ENCODE peak calls at places on chromosomes 16 and 17, in four cellular contexts. One of them, this sample, is unnamed.

GRCh38 chr16:3501783-3502400 is 1.1 kb downstream of the CLUAP1 start:
- DNase-seq in hepatocyte: no peak
- DNase-seq in CD8-positive, alpha-beta T cell: no peak
- DNase-seq in stomach: no peak
- DNase-seq in this sample: no peak

GRCh38 chr17:61188081-61188480 is 211.6 kb upstream of the TBX2 start:
- DNase-seq in hepatocyte: no peak
- DNase-seq in CD8-positive, alpha-beta T cell: no peak
- DNase-seq in stomach: no peak
- DNase-seq in this sample: no peak

GRCh38 chr17:35241520-35241919 is 1.4 kb upstream of the SLFN5 start:
- DNase-seq in hepatocyte: no peak
- DNase-seq in CD8-positive, alpha-beta T cell: peak; percentile 72
- DNase-seq in stomach: no peak
- DNase-seq in this sample: no peak

GRCh38 chr17:80839401-80839800 is 152.2 kb upstream of the CHMP6 start:
- DNase-seq in hepatocyte: no peak
- DNase-seq in CD8-positive, alpha-beta T cell: no peak
- DNase-seq in stomach: no peak
- DNase-seq in this sample: no peak

GRCh38 chr17:63696381-63696961 is 3.5 kb downstream of the LIMD2 start:
- DNase-seq in hepatocyte: no peak
- DNase-seq in CD8-positive, alpha-beta T cell: peak; percentile 79
- DNase-seq in stomach: peak; percentile 27
- DNase-seq in this sample: peak; percentile 57

GRCh38 chr17:82449136-82449882 is 1.2 kb downstream of the CYBC1 start:
- DNase-seq in hepatocyte: no peak
- DNase-seq in CD8-positive, alpha-beta T cell: peak; percentile 82
- DNase-seq in stomach: peak; percentile 54
- DNase-seq in this sample: peak; percentile 75

GRCh38 chr17:29133146-29133713 is 47.0 kb downstream of the MYO18A start:
- DNase-seq in hepatocyte: no peak
- DNase-seq in CD8-positive, alpha-beta T cell: no peak
- DNase-seq in stomach: no peak
- DNase-seq in this sample: no peak

GRCh38 chr17:75477493-75477862 is 21.0 kb downstream of the TMEM94 start:
- DNase-seq in hepatocyte: no peak
- DNase-seq in CD8-positive, alpha-beta T cell: no peak
- DNase-seq in stomach: no peak
- DNase-seq in this sample: no peak

GRCh38 chr17:17236295-17237025 is 508 bp downstream of the FLCN start:
- DNase-seq in hepatocyte: peak; percentile 52
- DNase-seq in CD8-positive, alpha-beta T cell: no peak
- DNase-seq in stomach: no peak
- DNase-seq in this sample: no peak

GRCh38 chr16:74577882-74578366 is 29.0 kb downstream of the GLG1 start:
- DNase-seq in hepatocyte: no peak
- DNase-seq in CD8-positive, alpha-beta T cell: no peak
- DNase-seq in stomach: no peak
- DNase-seq in this sample: no peak

GRCh38 chr16:66591018-66591417 is 11.8 kb downstream of the CMTM2 start:
- DNase-seq in hepatocyte: no peak
- DNase-seq in CD8-positive, alpha-beta T cell: no peak
- DNase-seq in stomach: no peak
- DNase-seq in this sample: no peak

GRCh38 chr16:9134739-9135138 is 43.3 kb downstream of the HAPSTR1 start:
- DNase-seq in hepatocyte: peak; percentile 68
- DNase-seq in CD8-positive, alpha-beta T cell: peak; percentile 76
- DNase-seq in stomach: peak; percentile 58
- DNase-seq in this sample: peak; percentile 50

DNA sequence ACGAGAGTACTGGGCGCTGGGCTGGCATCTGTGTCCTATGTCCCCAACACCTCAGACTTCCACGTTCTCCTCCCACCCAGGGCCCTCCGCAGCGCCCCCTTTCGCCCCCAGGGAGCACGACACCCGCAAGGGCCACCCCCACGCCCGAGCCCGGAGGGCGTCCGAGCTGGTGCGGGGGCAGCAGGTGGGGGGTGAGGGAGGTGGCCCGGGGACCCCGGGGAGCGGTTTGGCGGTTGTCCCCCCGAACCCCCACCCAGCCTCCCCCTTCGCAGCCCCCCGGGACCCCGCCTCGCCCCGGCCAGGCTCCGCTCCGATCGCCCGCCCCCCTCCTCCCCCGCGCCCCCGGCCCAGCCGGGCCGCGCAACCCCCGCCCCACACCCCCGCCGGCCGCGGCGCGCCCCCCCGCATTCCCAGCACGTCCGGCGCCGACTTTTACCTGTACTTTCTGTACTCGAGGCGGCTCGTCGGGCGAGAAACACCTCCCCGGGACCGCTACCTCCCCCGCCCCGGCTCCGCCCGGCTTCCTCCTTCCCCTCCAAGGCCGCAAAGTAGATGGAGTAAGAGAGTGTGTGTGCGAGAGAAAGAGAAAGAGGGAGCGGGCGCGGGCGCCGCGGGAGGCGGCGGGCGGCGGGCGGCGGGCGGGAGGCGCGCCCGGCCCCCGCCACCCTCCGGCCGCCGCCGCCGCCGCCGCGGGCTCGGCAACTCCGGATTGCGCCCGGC is 897 bp downstream of the CDYL2 start:
- DNase-seq in hepatocyte: peak; percentile 53
- DNase-seq in CD8-positive, alpha-beta T cell: peak; percentile 60
- DNase-seq in stomach: peak; percentile 45
- DNase-seq in this sample: no peak
- TF ChIP-seq CTCF in hepatocyte: peak; percentile 59
- TF ChIP-seq CTCF in CD8-positive, alpha-beta T cell: peak; percentile 43
- TF ChIP-seq CTCF in stomach: no peak
- TF ChIP-seq CTCF in this sample: peak; percentile 62

GRCh38 chr17:39236383-39236927 is 10.7 kb upstream of the STAC2 start:
- DNase-seq in hepatocyte: no peak
- DNase-seq in CD8-positive, alpha-beta T cell: no peak
- DNase-seq in stomach: no peak
- DNase-seq in this sample: no peak

GRCh38 chr17:39240631-39241030 is 14.9 kb upstream of the STAC2 start:
- DNase-seq in hepatocyte: no peak
- DNase-seq in CD8-positive, alpha-beta T cell: no peak
- DNase-seq in stomach: no peak
- DNase-seq in this sample: no peak

GRCh38 chr17:39236981-39237441 is 11.3 kb upstream of the STAC2 start:
- DNase-seq in hepatocyte: peak; percentile 7
- DNase-seq in CD8-positive, alpha-beta T cell: no peak
- DNase-seq in stomach: no peak
- DNase-seq in this sample: no peak

GRCh38 chr17:39237586-39237985 is 11.8 kb upstream of the STAC2 start:
- DNase-seq in hepatocyte: peak; percentile 5
- DNase-seq in CD8-positive, alpha-beta T cell: no peak
- DNase-seq in stomach: no peak
- DNase-seq in this sample: no peak

DNA sequence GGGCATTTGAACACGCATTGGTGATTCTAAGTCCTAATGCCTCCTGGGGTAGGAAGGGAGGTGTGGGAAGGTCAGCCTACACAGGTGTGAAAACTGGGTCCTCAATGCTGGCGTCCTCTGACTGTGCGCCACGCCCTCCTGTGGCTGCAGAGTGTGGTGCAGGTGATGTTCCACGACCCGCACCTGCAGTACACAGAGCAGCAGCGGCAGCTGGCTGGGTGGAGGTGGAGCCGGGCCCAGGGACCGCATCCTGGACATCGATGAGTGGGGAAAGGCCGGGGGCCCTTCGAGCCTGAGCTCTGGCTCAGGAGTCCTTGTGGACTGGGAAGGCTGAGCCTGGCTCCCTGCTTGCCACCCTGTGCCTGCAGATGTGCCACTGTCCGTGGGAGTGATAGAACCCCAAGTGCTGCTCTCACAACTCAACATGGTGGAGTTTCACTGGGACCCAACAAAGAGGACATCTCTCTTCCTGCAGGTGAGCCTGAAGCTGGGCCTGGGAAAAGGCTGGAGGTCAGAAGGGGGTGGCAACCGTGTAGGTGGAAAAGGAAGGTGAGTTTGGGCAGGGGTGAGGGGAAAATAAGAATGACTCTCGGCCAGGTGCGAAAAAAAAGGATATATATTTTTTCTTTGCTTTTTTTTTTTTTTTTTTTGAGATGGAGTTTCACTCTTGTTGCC is 14.0 kb upstream of the STAC2 start:
- DNase-seq in hepatocyte: peak; percentile 68
- DNase-seq in CD8-positive, alpha-beta T cell: peak; percentile 78
- DNase-seq in stomach: peak; percentile 78
- DNase-seq in this sample: peak; percentile 19
- H3K4me3 ChIP-seq in hepatocyte: no peak overlapping the region
- H3K4me3 ChIP-seq in CD8-positive, alpha-beta T cell: no peak overlapping the region
- H3K4me3 ChIP-seq in stomach: no peak overlapping the region
- H3K4me3 ChIP-seq in this sample: no peak overlapping the region

GRCh38 chr16:89522287-89522686 is 14.1 kb downstream of the SPG7 start:
- DNase-seq in hepatocyte: no peak
- DNase-seq in CD8-positive, alpha-beta T cell: no peak
- DNase-seq in stomach: no peak
- DNase-seq in this sample: no peak

GRCh38 chr16:89530401-89531381 is 22.5 kb downstream of the SPG7 start:
- DNase-seq in hepatocyte: no peak
- DNase-seq in CD8-positive, alpha-beta T cell: no peak
- DNase-seq in stomach: no peak
- DNase-seq in this sample: no peak

GRCh38 chr16:89523680-89524344 is 15.6 kb downstream of the SPG7 start:
- DNase-seq in hepatocyte: no peak
- DNase-seq in CD8-positive, alpha-beta T cell: no peak
- DNase-seq in stomach: no peak
- DNase-seq in this sample: no peak

GRCh38 chr16:89529097-89529496 is 20.9 kb downstream of the SPG7 start:
- DNase-seq in hepatocyte: no peak
- DNase-seq in CD8-positive, alpha-beta T cell: no peak
- DNase-seq in stomach: no peak
- DNase-seq in this sample: no peak

DNA sequence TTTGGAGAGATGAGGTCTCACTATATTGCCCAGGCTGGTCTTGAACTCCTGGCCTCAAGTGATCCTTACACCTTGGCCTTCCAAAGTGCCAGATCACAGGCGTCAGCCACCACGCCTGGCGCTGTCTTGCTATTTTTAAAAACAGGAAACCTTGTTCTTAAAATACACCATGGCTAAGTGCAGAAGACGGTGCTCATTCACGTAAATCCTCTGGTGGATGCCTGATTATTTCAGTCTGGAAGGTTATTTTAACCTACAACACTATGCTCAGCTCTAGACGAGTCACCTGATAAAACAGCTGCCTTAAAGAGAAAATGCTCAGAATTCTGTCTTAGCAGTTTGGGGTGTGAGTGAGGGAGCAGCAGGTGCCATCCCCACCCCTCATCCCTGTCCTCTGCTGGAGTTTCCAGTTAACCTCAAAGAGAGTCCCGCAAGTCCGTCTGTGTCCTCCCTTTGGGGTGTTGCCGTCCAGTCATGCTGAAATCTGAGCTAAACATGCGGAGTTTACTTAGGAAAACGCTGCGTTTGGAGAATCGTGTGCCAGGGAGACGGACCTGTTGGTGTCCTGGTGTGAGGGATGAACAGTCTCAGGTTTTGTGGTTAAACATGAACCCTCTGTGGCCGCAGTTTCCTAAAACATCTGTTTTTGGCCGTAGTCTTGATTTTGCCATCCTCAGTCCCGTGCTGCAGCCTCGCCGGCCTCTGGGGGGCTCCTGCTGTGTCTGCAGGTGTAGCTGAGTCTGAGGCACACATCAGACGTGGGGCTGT is 17.1 kb downstream of the SPG7 start:
- DNase-seq in hepatocyte: no peak
- DNase-seq in CD8-positive, alpha-beta T cell: no peak
- DNase-seq in stomach: no peak
- DNase-seq in this sample: no peak
- TF ChIP-seq CTCF in hepatocyte: no peak
- TF ChIP-seq CTCF in CD8-positive, alpha-beta T cell: no peak
- TF ChIP-seq CTCF in stomach: no peak
- TF ChIP-seq CTCF in this sample: peak; percentile 15

GRCh38 chr17:47883589-47884426 is 12.2 kb upstream of the SP2 start:
- DNase-seq in hepatocyte: peak; percentile 78
- DNase-seq in CD8-positive, alpha-beta T cell: no peak
- DNase-seq in stomach: no peak
- DNase-seq in this sample: no peak

GRCh38 chr17:47884427-47884740 is 11.7 kb upstream of the SP2 start:
- DNase-seq in hepatocyte: no peak
- DNase-seq in CD8-positive, alpha-beta T cell: no peak
- DNase-seq in stomach: no peak
- DNase-seq in this sample: no peak

GRCh38 chr17:47882247-47882646 is 13.8 kb upstream of the SP2 start:
- DNase-seq in hepatocyte: no peak
- DNase-seq in CD8-positive, alpha-beta T cell: no peak
- DNase-seq in stomach: peak; percentile 46
- DNase-seq in this sample: no peak

GRCh38 chr17:47884905-47885735 is 10.9 kb upstream of the SP2 start:
- DNase-seq in hepatocyte: peak; percentile 57
- DNase-seq in CD8-positive, alpha-beta T cell: peak; percentile 52
- DNase-seq in stomach: no peak
- DNase-seq in this sample: no peak

DNA sequence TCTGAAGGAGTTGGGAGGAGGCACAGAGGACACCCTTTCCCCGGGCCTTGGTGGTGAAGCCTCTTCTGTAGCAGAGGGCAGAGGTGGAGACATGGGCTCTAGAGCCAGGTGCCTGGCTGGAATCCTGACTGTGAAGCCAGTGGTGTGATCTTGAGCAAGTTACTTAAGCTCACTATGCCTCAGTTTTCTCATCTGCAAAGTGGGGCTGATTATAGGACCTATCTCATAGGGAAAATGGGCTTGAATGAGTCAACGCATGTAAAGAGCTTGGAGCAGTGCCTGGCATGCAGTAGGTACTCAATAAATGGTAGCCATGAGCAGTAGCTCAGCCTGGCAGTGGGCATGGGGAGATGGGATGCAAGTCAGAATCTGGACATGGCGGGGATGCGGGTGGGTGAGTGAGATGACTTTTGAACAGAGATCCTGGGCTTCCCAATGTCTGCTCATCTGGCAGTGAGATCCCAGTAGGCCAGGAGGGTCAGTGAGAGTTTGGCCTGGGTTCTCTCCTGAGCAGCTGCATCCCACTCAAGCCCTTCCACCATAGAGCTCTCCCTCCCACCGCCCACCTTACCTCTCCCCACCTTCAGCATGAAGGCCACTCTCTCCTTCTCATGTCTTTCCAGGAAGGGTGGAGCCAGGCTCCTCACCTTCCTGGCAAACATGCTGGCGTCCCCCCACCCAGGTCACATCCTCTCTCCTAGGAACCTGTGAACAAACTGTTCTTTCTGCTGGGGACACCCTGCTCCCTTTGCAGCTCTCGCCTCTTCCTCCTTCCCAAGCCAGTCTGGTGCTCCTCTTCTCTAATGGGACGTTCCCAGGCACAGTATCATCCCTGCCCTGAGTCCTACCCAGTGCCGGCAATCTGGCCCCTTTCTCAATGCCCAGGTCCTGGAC is 13.1 kb upstream of the SP2 start:
- DNase-seq in hepatocyte: no peak
- DNase-seq in CD8-positive, alpha-beta T cell: no peak
- DNase-seq in stomach: no peak
- DNase-seq in this sample: no peak
- H3K4me3 ChIP-seq in hepatocyte: no peak overlapping the region
- H3K4me3 ChIP-seq in CD8-positive, alpha-beta T cell: no peak overlapping the region
- H3K4me3 ChIP-seq in stomach: peak overlapping the region; percentile 20
- H3K4me3 ChIP-seq in this sample: no peak overlapping the region

This sample was measured in GM12864.